ENCODE peak calls at places on chromosomes 2 and 18, in eight cellular contexts. C is uterus; H is K562; T is CD8-positive, alpha-beta T cell; S is psoas muscle; V is ovary; Z is tibial artery; D is kidney epithelial cell. O is an unnamed sample.

GRCh38 chr18:8424917-8425725 is 184.1 kb upstream of the RAB12 start:
- DNase-seq in C (no peak), H (no peak), T (no peak), S (no peak), V (no peak), Z (no peak), D (peak; percentile 82), O (no peak)

GRCh38 chr2:141015339-141016047 is 1115.3 kb downstream of the LRP1B start:
- DNase-seq in C (no peak), H (no peak), T (no peak), S (no peak), V (no peak), Z (no peak), D (no peak), O (peak; percentile 14)

GRCh38 chr2:48790407-48791170 is 35.1 kb upstream of the LHCGR start:
- DNase-seq in C (no peak), H (no peak), T (no peak), S (no peak), V (no peak), Z (no peak), D (no peak), O (no peak)

GRCh38 chr2:212213191-212213590 is 325.4 kb downstream of the ERBB4 start:
- DNase-seq in C (no peak), H (no peak), T (no peak), S (no peak), V (no peak), Z (no peak), D (no peak), O (no peak)

GRCh38 chr2:240868286-240869108 is at the start of gene AGXT:
- DNase-seq in C (no peak), H (no peak), T (no peak), S (no peak), V (no peak), Z (no peak), D (no peak), O (no peak)

GRCh38 chr18:76524900-76525698 is 30.1 kb upstream of the ZNF516 start:
- DNase-seq in C (peak; percentile 76), H (no peak), T (no peak), S (no peak), V (peak; percentile 61), Z (no peak), D (peak; percentile 65), O (no peak)

GRCh38 chr2:73111300-73112025 is 1.3 kb downstream of the RAB11FIP5 start:
- DNase-seq in C (peak; percentile 55), H (peak; percentile 43), T (no peak), S (no peak), V (no peak), Z (peak; percentile 39), D (no peak), O (no peak)

GRCh38 chr2:103176289-103176915 is 414.6 kb downstream of the TMEM182 start:
- DNase-seq in C (no peak), H (no peak), T (no peak), S (no peak), V (no peak), Z (no peak), D (no peak), O (no peak)

GRCh38 chr2:204407209-204408070 is 137.8 kb upstream of the PARD3B start:
- DNase-seq in C (no peak), H (peak; percentile 39), T (no peak), S (no peak), V (no peak), Z (no peak), D (peak; percentile 10), O (no peak)

GRCh38 chr2:28828382-28828781 is 17.7 kb downstream of the SPDYA start:
- DNase-seq in C (no peak), H (no peak), T (no peak), S (no peak), V (no peak), Z (no peak), D (no peak), O (no peak)

GRCh38 chr2:33298233-33298632 is 178.2 kb upstream of the RASGRP3 start:
- DNase-seq in C (peak; percentile 46), H (peak; percentile 44), T (no peak), S (no peak), V (no peak), Z (no peak), D (no peak), O (no peak)

GRCh38 chr2:113848758-113849460 is 41.0 kb upstream of the ACTR3 start:
- DNase-seq in C (no peak), H (no peak), T (no peak), S (no peak), V (no peak), Z (no peak), D (peak; percentile 58), O (no peak)

GRCh38 chr18:26487437-26487836 is 60.9 kb downstream of the KCTD1 start:
- DNase-seq in C (no peak), H (no peak), T (no peak), S (no peak), V (no peak), Z (no peak), D (no peak), O (no peak)

GRCh38 chr18:48152549-48152948 is 222.1 kb upstream of the SMAD2 start:
- DNase-seq in C (no peak), H (no peak), T (no peak), S (no peak), V (no peak), Z (peak; percentile 54), D (no peak), O (no peak)

GRCh38 chr2:177355874-177356273 is 36.7 kb upstream of the AGPS start:
- DNase-seq in C (no peak), H (no peak), T (no peak), S (no peak), V (no peak), Z (no peak), D (no peak), O (no peak)

GRCh38 chr2:204795156-204795555 is 249.9 kb downstream of the PARD3B start:
- DNase-seq in C (no peak), H (no peak), T (no peak), S (no peak), V (no peak), Z (no peak), D (no peak), O (no peak)

GRCh38 chr2:224357098-224357901 is 44.6 kb downstream of the FAM124B start:
- DNase-seq in C (peak; percentile 41), H (peak; percentile 52), T (peak; percentile 22), S (no peak), V (peak; percentile 28), Z (peak; percentile 34), D (no peak), O (peak; percentile 52)

GRCh38 chr2:163887182-163887581 is 151.4 kb upstream of the FIGN start:
- DNase-seq in C (no peak), H (no peak), T (no peak), S (no peak), V (no peak), Z (no peak), D (no peak), O (no peak)
- TF ChIP-seq CTCF in C (no peak), H (no peak), T (no peak), S (no peak), V (no peak), Z (no peak), D (peak; percentile 12), O (no peak)

DNA sequence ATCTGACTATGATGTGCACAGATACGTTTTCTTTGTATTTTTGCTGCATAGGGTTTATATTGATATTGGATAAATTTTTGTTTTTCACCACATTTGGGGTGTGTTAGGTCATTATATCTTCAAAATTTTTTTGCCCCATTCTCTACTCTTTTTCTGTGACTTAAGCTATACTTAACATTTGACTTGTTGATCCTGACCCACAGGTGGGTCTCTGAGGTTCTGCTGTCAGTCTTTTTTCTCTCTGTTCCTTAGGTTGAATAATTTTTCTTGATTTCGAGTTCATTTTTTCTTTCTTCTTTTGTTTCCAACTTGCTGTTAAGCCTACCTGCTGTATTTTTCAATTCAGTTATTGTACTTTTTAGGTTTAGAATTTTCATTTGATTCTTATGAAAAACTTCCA is 12.1 kb downstream of the RAB3GAP1 start:
- DNase-seq in C (no peak), H (no peak), T (no peak), S (no peak), V (no peak), Z (no peak), D (no peak), O (no peak)
- H3K36me3 ChIP-seq in C (no peaks in the 10 kb centered on the region), H (peaks cover 36% of the 10 kb centered on the region), T (peaks cover 19% of the 10 kb centered on the region), S (peaks cover 23% of the 10 kb centered on the region), V (no peaks in the 10 kb centered on the region), Z (peaks cover 13% of the 10 kb centered on the region), D (no peaks in the 10 kb centered on the region), O (peaks cover 39% of the 10 kb centered on the region)

DNA sequence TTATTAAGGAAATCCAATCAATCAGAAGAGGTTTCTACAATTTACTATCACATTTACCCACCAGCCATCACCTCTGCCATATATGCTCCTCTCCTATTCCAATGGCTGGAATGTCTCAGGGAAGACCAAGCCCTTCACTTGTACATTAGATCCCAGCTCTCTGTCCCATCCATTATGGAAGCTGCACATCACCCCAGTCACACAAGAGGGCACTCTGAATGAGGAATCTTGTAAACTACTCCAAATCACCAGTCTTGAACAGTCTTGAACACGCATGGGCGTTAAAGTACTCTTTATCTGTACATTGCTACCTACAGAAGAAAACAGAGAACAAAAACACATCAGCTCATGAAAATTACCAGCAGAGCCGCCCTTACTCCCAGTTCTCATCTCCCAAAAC is 38.7 kb downstream of the ZC3H8 start:
- DNase-seq in C (no peak), H (no peak), T (no peak), S (no peak), V (no peak), Z (no peak), D (no peak), O (no peak)
- TF ChIP-seq CTCF in C (no peak), H (peak; percentile 40), T (no peak), S (no peak), V (no peak), Z (no peak), D (peak; percentile 26), O (no peak)

GRCh38 chr2:9474361-9475117 is at the start of gene IAH1:
- DNase-seq in C (peak; percentile 48), H (no peak), T (peak; percentile 66), S (peak; percentile 83), V (peak; percentile 71), Z (peak; percentile 46), D (no peak), O (peak; percentile 79)

GRCh38 chr2:9478526-9478925 is 4.2 kb downstream of the IAH1 start:
- DNase-seq in C (no peak), H (no peak), T (no peak), S (no peak), V (no peak), Z (no peak), D (no peak), O (no peak)

GRCh38 chr2:9480157-9480556 is 5.8 kb downstream of the IAH1 start:
- DNase-seq in C (no peak), H (no peak), T (no peak), S (no peak), V (no peak), Z (no peak), D (no peak), O (no peak)

GRCh38 chr2:9481257-9481922 is 7.0 kb downstream of the IAH1 start:
- DNase-seq in C (no peak), H (no peak), T (no peak), S (no peak), V (no peak), Z (no peak), D (peak; percentile 49), O (no peak)

DNA sequence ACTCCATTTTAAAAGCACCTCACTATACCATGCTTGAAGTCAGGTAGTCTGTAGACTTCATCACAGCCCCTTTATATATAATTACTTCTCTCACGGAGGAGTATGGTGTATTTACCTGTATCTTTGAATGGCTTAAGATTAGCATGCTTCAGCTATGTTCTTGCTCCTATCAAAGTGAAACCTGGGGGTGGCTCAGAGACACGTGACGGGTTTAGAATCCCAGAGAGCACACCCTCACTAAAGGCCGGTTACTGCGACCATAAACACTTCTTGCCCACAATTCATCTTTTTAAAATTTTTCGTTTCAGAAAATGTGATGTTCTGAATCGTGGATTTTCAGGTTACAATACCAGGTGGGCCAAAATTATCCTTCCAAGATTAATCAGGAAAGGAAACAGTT is 3.6 kb downstream of the IAH1 start:
- DNase-seq in C (no peak), H (no peak), T (no peak), S (no peak), V (no peak), Z (no peak), D (no peak), O (no peak)
- H3K36me3 ChIP-seq in C (no peaks in the 10 kb centered on the region), H (peaks cover 9% of the 10 kb centered on the region), T (peaks cover 20% of the 10 kb centered on the region), S (peaks cover 62% of the 10 kb centered on the region), V (no peaks in the 10 kb centered on the region), Z (peaks cover 36% of the 10 kb centered on the region), D (no peaks in the 10 kb centered on the region), O (peaks cover 64% of the 10 kb centered on the region)